ENCODE peak calls at places on chromosomes 2 and 18, in four cellular contexts. V is activated T-cell treated with anti-CD3 and anti-CD28 coated beads for 1 hour, P is KG1, G is DMS79. K is an unnamed sample.

GRCh38 chr2:134405641-134406081 is 151.8 kb downstream of the MGAT5 start:
- DNase-seq in G (no peak), V (no peak), P (no peak), K (no peak)

GRCh38 chr2:150618215-150618905 is 130.9 kb upstream of the RND3 start:
- DNase-seq in V (no peak), P (no peak), G (no peak), K (no peak)

GRCh38 chr2:47218066-47218581 is 63.0 kb upstream of the STPG4 start:
- DNase-seq in P (no peak), V (no peak), G (peak), K (no peak)

GRCh38 chr2:15169326-15170038 is 391.7 kb downstream of the NBAS start:
- DNase-seq in V (no peak), G (no peak), P (no peak), K (no peak)

GRCh38 chr2:240235149-240235803 is 94.8 kb upstream of the OTOS start:
- DNase-seq in P (no peak), G (no peak), V (no peak), K (no peak)

GRCh38 chr18:3481696-3482210 is 31.8 kb downstream of the TGIF1 start:
- DNase-seq in G (no peak), P (no peak), V (no peak), K (peak)

GRCh38 chr2:200578778-200579177 is 7.0 kb upstream of the AOX1 start:
- DNase-seq in G (no peak), P (no peak), V (no peak), K (no peak)

GRCh38 chr2:181457121-181457740 is at the start of gene ITGA4:
- DNase-seq in P (no peak), G (peak), V (peak), K (peak)

GRCh38 chr2:234963785-234964615 is 12.2 kb downstream of the SH3BP4 start:
- DNase-seq in V (no peak), G (no peak), P (no peak), K (no peak)

GRCh38 chr2:78992451-78992806 is 33.1 kb upstream of the REG3G start:
- DNase-seq in P (no peak), G (no peak), V (no peak), K (no peak)

GRCh38 chr18:400466-400865 is 100.0 kb downstream of the COLEC12 start:
- DNase-seq in G (no peak), V (no peak), P (no peak), K (no peak)

GRCh38 chr2:183078163-183078466 is 432 bp upstream of the DUSP19 start:
- DNase-seq in V (no peak), P (no peak), G (no peak), K (no peak)

GRCh38 chr18:23824235-23824634 is 135.0 kb downstream of the LAMA3 start:
- DNase-seq in V (no peak), P (no peak), G (no peak), K (no peak)

GRCh38 chr2:121471571-121472464 is 58.9 kb upstream of the RNU4ATAC start:
- DNase-seq in V (no peak), G (no peak), P (no peak), K (no peak)

GRCh38 chr2:207625014-207625755 is at the start of gene METTL21A:
- DNase-seq in P (peak), V (peak), G (peak), K (peak)